ENCODE peak calls at places on chromosomes 1 and 21, in eight cellular contexts. P is brain microvascular endothelial cell, V is bronchial epithelial cell, F is pancreas, R is left ventricle myocardium inferior, Q is foreskin fibroblast, I is adrenal gland, Y is suprapubic skin. G is an unnamed sample.
A peak's percentile ranks its signal among the peaks of the same experiment; 100 is the strongest.

GRCh38 chr21:38341546-38342012 is 84.8 kb downstream of the KCNJ15 start:
- DNase-seq in P (no peak), I (no peak), R (no peak), F (no peak), Y (no peak), Q (no peak), V (no peak), G (no peak)

GRCh38 chr21:41878831-41879189 is 334 bp downstream of the PRDM15 start:
- DNase-seq in R (peak; percentile 86), P (peak; percentile 75), Y (peak; percentile 88), F (peak; percentile 85), V (peak; percentile 17), I (peak; percentile 91), Q (peak; percentile 94), G (peak; percentile 30)

GRCh38 chr1:155083865-155084721 is 5.5 kb downstream of the EFNA3 start:
- DNase-seq in R (no peak), V (peak; percentile 56), F (peak; percentile 69), Q (peak; percentile 72), Y (peak; percentile 89), P (peak; percentile 18), I (peak; percentile 80), G (no peak)

GRCh38 chr1:183983371-183984105 is 54.0 kb downstream of the COLGALT2 start:
- DNase-seq in Y (no peak), R (no peak), I (no peak), F (no peak), P (no peak), V (no peak), Q (peak; percentile 66), G (no peak)

GRCh38 chr1:59691261-59691660 is 123.5 kb upstream of the HOOK1 start:
- DNase-seq in V (no peak), Q (peak; percentile 44), I (peak; percentile 58), Y (peak; percentile 66), F (no peak), R (peak; percentile 40), P (no peak), G (no peak)

GRCh38 chr1:65953170-65953569 is 160.5 kb downstream of the PDE4B start:
- DNase-seq in Q (no peak), V (no peak), Y (no peak), F (no peak), P (peak; percentile 9), I (no peak), R (no peak), G (no peak)

GRCh38 chr1:12615166-12615915 is 2.7 kb downstream of the DHRS3 start:
- DNase-seq in R (no peak), Q (peak; percentile 42), P (no peak), I (no peak), V (peak; percentile 22), Y (no peak), F (no peak), G (no peak)

GRCh38 chr1:29498126-29499100 is 262.1 kb downstream of the PTPRU start:
- DNase-seq in R (no peak), I (no peak), P (no peak), V (peak; percentile 37), Q (no peak), F (no peak), Y (no peak), G (no peak)

GRCh38 chr1:172466795-172467407 is 23.0 kb upstream of the PIGC start:
- DNase-seq in I (no peak), F (no peak), R (no peak), Y (no peak), V (peak; percentile 78), Q (no peak), P (no peak), G (no peak)

GRCh38 chr1:225460737-225461532 is 33.1 kb upstream of the LBR start:
- DNase-seq in F (no peak), Q (no peak), I (no peak), P (no peak), R (no peak), Y (peak; percentile 60), V (peak; percentile 45), G (no peak)

GRCh38 chr1:169309178-169310166 is 58.1 kb downstream of the NME7 start:
- DNase-seq in Y (no peak), P (no peak), I (no peak), Q (no peak), V (no peak), F (no peak), R (no peak), G (no peak)
- H3K4me3 ChIP-seq in Y (no peak overlapping the region), P (no peak overlapping the region), I (no peak overlapping the region), Q (no peak overlapping the region), V (no peak overlapping the region), F (no peak overlapping the region), R (no peak overlapping the region), G (no peak overlapping the region)

GRCh38 chr1:41432481-41433280 is 51.8 kb downstream of the EDN2 start:
- DNase-seq in Y (peak; percentile 92), Q (peak; percentile 91), F (peak; percentile 94), R (peak; percentile 88), V (peak; percentile 76), I (peak; percentile 96), P (peak; percentile 76), G (peak; percentile 36)
- TF ChIP-seq CTCF in Y (peak; percentile 87), Q (peak; percentile 91), F (peak; percentile 89), R (peak; percentile 95), V (peak; percentile 97), I (peak; percentile 90), P (peak; percentile 99), G (peak; percentile 92)

GRCh38 chr1:66980745-66981367 is 56.1 kb downstream of the MIER1 start:
- DNase-seq in Q (no peak), Y (no peak), I (no peak), V (peak; percentile 55), P (no peak), R (no peak), F (no peak), G (peak; percentile 9)
- H3K4me3 ChIP-seq in Q (no peak overlapping the region), Y (no peak overlapping the region), I (no peak overlapping the region), V (no peak overlapping the region), P (no peak overlapping the region), R (peak overlapping the region; percentile 55), F (no peak overlapping the region), G (no peak overlapping the region)

GRCh38 chr1:150235852-150236613 is at the start of gene ANP32E:
- DNase-seq in Y (peak; percentile 97), F (peak; percentile 91), R (peak; percentile 94), Q (peak; percentile 99), V (peak; percentile 99), I (peak; percentile 99), P (peak; percentile 100), G (peak; percentile 100)
- TF ChIP-seq CTCF in Y (peak; percentile 7), F (no peak), R (peak; percentile 33), Q (no peak), V (no peak), I (no peak), P (no peak), G (no peak)

GRCh38 chr1:44806025-44806703 is 987 bp downstream of the DYNLT4 start:
- DNase-seq in Q (no peak), R (peak; percentile 26), I (peak; percentile 59), V (no peak), Y (peak; percentile 81), P (no peak), F (peak; percentile 70), G (no peak)
- H3K4me3 ChIP-seq in Q (no peak overlapping the region), R (peak overlapping the region; percentile 61), I (no peak overlapping the region), V (no peak overlapping the region), Y (no peak overlapping the region), P (no peak overlapping the region), F (no peak overlapping the region), G (no peak overlapping the region)

GRCh38 chr21:18373631-18374030 is 30.0 kb downstream of the TMPRSS15 start:
- DNase-seq in V (no peak), R (no peak), I (no peak), F (no peak), P (peak; percentile 3), Y (no peak), Q (no peak), G (no peak)

GRCh38 chr21:18370292-18370691 is 33.3 kb downstream of the TMPRSS15 start:
- DNase-seq in P (no peak), Q (no peak), V (no peak), I (no peak), F (no peak), R (no peak), Y (no peak), G (no peak)

GRCh38 chr21:18368193-18368592 is 35.4 kb downstream of the TMPRSS15 start:
- DNase-seq in V (no peak), Y (no peak), I (no peak), F (no peak), Q (no peak), P (no peak), R (no peak), G (no peak)

GRCh38 chr21:18369115-18369514 is 34.5 kb downstream of the TMPRSS15 start:
- DNase-seq in R (no peak), Y (no peak), P (no peak), F (no peak), I (no peak), V (no peak), Q (no peak), G (no peak)
- TF ChIP-seq CTCF in R (peak; percentile 31), Y (no peak), P (peak; percentile 53), F (no peak), I (no peak), V (no peak), Q (no peak), G (no peak)

GRCh38 chr1:197145451-197146029 is 929 bp downstream of the ASPM start:
- DNase-seq in Y (peak; percentile 38), V (peak; percentile 11), R (no peak), Q (peak; percentile 20), I (no peak), F (no peak), P (no peak), G (no peak)
- H3K4me3 ChIP-seq in Y (peak overlapping the region; percentile 94), V (peak overlapping the region; percentile 76), R (peak overlapping the region; percentile 75), Q (peak overlapping the region; percentile 98), I (no peak overlapping the region), F (peak overlapping the region; percentile 83), P (peak overlapping the region; percentile 89), G (peak overlapping the region; percentile 93)

GRCh38 chr1:113073457-113073950 is 506 bp downstream of the LRIG2 start:
- DNase-seq in V (peak; percentile 54), Y (no peak), Q (peak; percentile 84), F (no peak), R (peak; percentile 45), P (peak; percentile 51), I (peak; percentile 72), G (peak; percentile 3)
- TF ChIP-seq CTCF in V (peak; percentile 66), Y (no peak), Q (peak; percentile 67), F (no peak), R (no peak), P (peak; percentile 74), I (no peak), G (peak; percentile 37)

GRCh38 chr1:25732821-25733220 is 67.2 kb upstream of the SELENON start:
- DNase-seq in Q (no peak), F (no peak), I (no peak), P (no peak), R (no peak), Y (no peak), V (no peak), G (no peak)
- H3K4me3 ChIP-seq in Q (no peak overlapping the region), F (no peak overlapping the region), I (no peak overlapping the region), P (no peak overlapping the region), R (no peak overlapping the region), Y (no peak overlapping the region), V (no peak overlapping the region), G (no peak overlapping the region)

GRCh38 chr1:240287722-240288121 is 196.0 kb downstream of the FMN2 start:
- DNase-seq in Q (no peak), Y (no peak), P (no peak), V (no peak), R (no peak), I (no peak), F (no peak), G (no peak)
- TF ChIP-seq CTCF in Q (no peak), Y (no peak), P (no peak), V (no peak), R (no peak), I (no peak), F (no peak), G (no peak)